ENCODE peak calls at places on chromosomes 7 and 10, in five cellular contexts. One of them, this sample, is unnamed.

GRCh38 chr10:94193466-94193924 is 169.2 kb downstream of the NOC3L start:
- DNase-seq in H9: no peak
- DNase-seq in IMR-90: peak
- DNase-seq in fibroblast of lung: peak
- DNase-seq in GM12878: no peak
- DNase-seq in this sample: no peak

GRCh38 chr7:137417464-137417863 is 73.9 kb upstream of the PTN start:
- DNase-seq in H9: no peak
- DNase-seq in IMR-90: no peak
- DNase-seq in fibroblast of lung: no peak
- DNase-seq in GM12878: no peak
- DNase-seq in this sample: no peak

GRCh38 chr10:69786791-69787190 is 14.9 kb upstream of the COL13A1 start:
- DNase-seq in H9: no peak
- DNase-seq in IMR-90: peak
- DNase-seq in fibroblast of lung: peak
- DNase-seq in GM12878: no peak
- DNase-seq in this sample: no peak

GRCh38 chr10:112904000-112904399 is 46.0 kb upstream of the TCF7L2 start:
- DNase-seq in H9: no peak
- DNase-seq in IMR-90: peak
- DNase-seq in fibroblast of lung: peak
- DNase-seq in GM12878: no peak
- DNase-seq in this sample: peak

GRCh38 chr10:122649903-122650302 is 49.7 kb downstream of the C10orf120 start:
- DNase-seq in H9: no peak
- DNase-seq in IMR-90: no peak
- DNase-seq in fibroblast of lung: no peak
- DNase-seq in GM12878: no peak
- DNase-seq in this sample: no peak

GRCh38 chr7:66169616-66170015 is 35.5 kb upstream of the TPST1 start:
- DNase-seq in H9: no peak
- DNase-seq in IMR-90: no peak
- DNase-seq in fibroblast of lung: peak
- DNase-seq in GM12878: no peak
- DNase-seq in this sample: no peak

GRCh38 chr7:151351967-151352366 is 10.4 kb downstream of the NUB1 start:
- DNase-seq in H9: no peak
- DNase-seq in IMR-90: no peak
- DNase-seq in fibroblast of lung: no peak
- DNase-seq in GM12878: no peak
- DNase-seq in this sample: no peak

GRCh38 chr10:3803295-3803883 is 18.4 kb upstream of the KLF6 start:
- DNase-seq in H9: no peak
- DNase-seq in IMR-90: peak
- DNase-seq in fibroblast of lung: peak
- DNase-seq in GM12878: no peak
- DNase-seq in this sample: no peak

GRCh38 chr7:2288986-2289611 is 25.1 kb downstream of the SNX8 start:
- DNase-seq in H9: no peak
- DNase-seq in IMR-90: no peak
- DNase-seq in fibroblast of lung: no peak
- DNase-seq in GM12878: no peak
- DNase-seq in this sample: no peak

GRCh38 chr10:87064651-87065050 is 30.0 kb downstream of the GLUD1 start:
- DNase-seq in H9: no peak
- DNase-seq in IMR-90: no peak
- DNase-seq in fibroblast of lung: no peak
- DNase-seq in GM12878: no peak
- DNase-seq in this sample: peak

GRCh38 chr7:21962677-21963076 is 17.0 kb upstream of the CDCA7L start:
- DNase-seq in H9: no peak
- DNase-seq in IMR-90: no peak
- DNase-seq in fibroblast of lung: no peak
- DNase-seq in GM12878: no peak
- DNase-seq in this sample: no peak

GRCh38 chr7:425794-426188 is 93.9 kb downstream of the PDGFA start:
- DNase-seq in H9: no peak
- DNase-seq in IMR-90: no peak
- DNase-seq in fibroblast of lung: no peak
- DNase-seq in GM12878: no peak
- DNase-seq in this sample: no peak

GRCh38 chr10:24193330-24193729 is 15.6 kb upstream of the KIAA1217 start:
- DNase-seq in H9: no peak
- DNase-seq in IMR-90: no peak
- DNase-seq in fibroblast of lung: no peak
- DNase-seq in GM12878: no peak
- DNase-seq in this sample: no peak

GRCh38 chr10:77633376-77633775 is 4.2 kb downstream of the KCNMA1 start:
- DNase-seq in H9: no peak
- DNase-seq in IMR-90: no peak
- DNase-seq in fibroblast of lung: no peak
- DNase-seq in GM12878: no peak
- DNase-seq in this sample: no peak

GRCh38 chr10:31055573-31056251 is 24.0 kb upstream of the ZNF438 start:
- DNase-seq in H9: no peak
- DNase-seq in IMR-90: no peak
- DNase-seq in fibroblast of lung: no peak
- DNase-seq in GM12878: no peak
- DNase-seq in this sample: no peak

GRCh38 chr7:2796358-2797352 is 47.5 kb downstream of the GNA12 start:
- DNase-seq in H9: no peak
- DNase-seq in IMR-90: peak
- DNase-seq in fibroblast of lung: peak
- DNase-seq in GM12878: no peak
- DNase-seq in this sample: peak

GRCh38 chr7:43577485-43577951 is 5.4 kb upstream of the STK17A start:
- DNase-seq in H9: peak
- DNase-seq in IMR-90: peak
- DNase-seq in fibroblast of lung: peak
- DNase-seq in GM12878: no peak
- DNase-seq in this sample: no peak

GRCh38 chr10:26378763-26379361 is 59.3 kb upstream of the APBB1IP start:
- DNase-seq in H9: no peak
- DNase-seq in IMR-90: no peak
- DNase-seq in fibroblast of lung: peak
- DNase-seq in GM12878: no peak
- DNase-seq in this sample: no peak

GRCh38 chr10:61975107-61975932 is 73.8 kb downstream of the ARID5B start:
- DNase-seq in H9: no peak
- DNase-seq in IMR-90: peak
- DNase-seq in fibroblast of lung: peak
- DNase-seq in GM12878: no peak
- DNase-seq in this sample: peak

GRCh38 chr10:84267503-84268126 is 22.8 kb downstream of the RGR start:
- DNase-seq in H9: peak
- DNase-seq in IMR-90: peak
- DNase-seq in fibroblast of lung: peak
- DNase-seq in GM12878: no peak
- DNase-seq in this sample: no peak

GRCh38 chr7:27897441-27897847 is 157.5 kb downstream of the TAX1BP1 start:
- DNase-seq in H9: no peak
- DNase-seq in IMR-90: no peak
- DNase-seq in fibroblast of lung: no peak
- DNase-seq in GM12878: no peak
- DNase-seq in this sample: no peak

GRCh38 chr10:34575882-34576281 is 239.2 kb downstream of the PARD3 start:
- DNase-seq in H9: no peak
- DNase-seq in IMR-90: peak
- DNase-seq in fibroblast of lung: peak
- DNase-seq in GM12878: no peak
- DNase-seq in this sample: peak

GRCh38 chr10:68184546-68184945 is 47.4 kb downstream of the ATOH7 start:
- DNase-seq in H9: peak
- DNase-seq in IMR-90: no peak
- DNase-seq in fibroblast of lung: no peak
- DNase-seq in GM12878: no peak
- DNase-seq in this sample: peak

GRCh38 chr7:79495544-79496272 is 42.2 kb upstream of the MAGI2 start:
- DNase-seq in H9: no peak
- DNase-seq in IMR-90: peak
- DNase-seq in fibroblast of lung: peak
- DNase-seq in GM12878: no peak
- DNase-seq in this sample: peak

GRCh38 chr7:132504071-132504470 is 72.2 kb downstream of the PLXNA4 start:
- DNase-seq in H9: no peak
- DNase-seq in IMR-90: no peak
- DNase-seq in fibroblast of lung: no peak
- DNase-seq in GM12878: no peak
- DNase-seq in this sample: no peak

GRCh38 chr10:124719213-124719851 is 24.8 kb downstream of the FAM53B start:
- DNase-seq in H9: no peak
- DNase-seq in IMR-90: peak
- DNase-seq in fibroblast of lung: peak
- DNase-seq in GM12878: peak
- DNase-seq in this sample: peak
- H2AFZ ChIP-seq in H9: no peak
- H2AFZ ChIP-seq in IMR-90: no peak
- H2AFZ ChIP-seq in fibroblast of lung: no peak
- H2AFZ ChIP-seq in GM12878: no peak
- H2AFZ ChIP-seq in this sample: no peak

GRCh38 chr7:135822396-135822795 is 73.8 kb upstream of the FAM180A start:
- DNase-seq in H9: no peak
- DNase-seq in IMR-90: no peak
- DNase-seq in fibroblast of lung: no peak
- DNase-seq in GM12878: no peak
- DNase-seq in this sample: no peak

GRCh38 chr7:135812151-135812550 is 63.5 kb upstream of the FAM180A start:
- DNase-seq in H9: no peak
- DNase-seq in IMR-90: no peak
- DNase-seq in fibroblast of lung: no peak
- DNase-seq in GM12878: no peak
- DNase-seq in this sample: no peak

GRCh38 chr7:135817576-135817975 is 69.0 kb upstream of the FAM180A start:
- DNase-seq in H9: no peak
- DNase-seq in IMR-90: no peak
- DNase-seq in fibroblast of lung: no peak
- DNase-seq in GM12878: no peak
- DNase-seq in this sample: no peak
- H2AFZ ChIP-seq in H9: no peak
- H2AFZ ChIP-seq in IMR-90: no peak
- H2AFZ ChIP-seq in fibroblast of lung: no peak
- H2AFZ ChIP-seq in GM12878: no peak
- H2AFZ ChIP-seq in this sample: peak

DNA sequence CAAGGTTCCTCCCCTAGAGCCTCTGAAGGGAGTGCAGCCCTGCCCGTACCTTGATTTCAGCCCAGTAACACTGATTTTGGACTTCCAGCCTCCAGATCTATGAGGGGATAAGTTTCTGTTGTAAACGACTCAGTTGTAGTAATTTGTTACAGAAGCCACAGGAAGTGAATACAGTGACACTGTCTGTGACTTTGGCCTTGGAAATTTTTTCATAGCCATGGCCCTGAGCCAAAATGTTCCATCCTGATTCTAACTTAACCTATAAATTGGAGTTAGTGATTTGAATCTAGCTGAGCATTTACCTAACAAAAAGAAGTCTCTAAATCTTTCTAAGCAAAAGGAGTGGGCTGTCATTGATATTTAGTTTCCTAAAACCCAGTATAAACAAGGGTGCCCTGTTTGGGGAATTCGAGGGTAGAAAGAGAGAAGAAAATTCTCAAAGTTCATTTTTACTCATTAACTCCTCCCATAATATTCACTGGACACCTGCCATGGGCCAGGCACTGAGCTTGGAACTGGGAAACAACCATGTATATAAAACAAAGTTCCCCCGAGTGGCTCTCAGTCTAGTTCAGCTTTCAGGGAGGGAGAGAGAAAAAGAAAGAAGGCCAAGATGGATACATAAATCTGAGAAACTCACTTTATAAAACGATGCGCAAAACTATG is 162.3 kb downstream of the SKIDA1 start:
- DNase-seq in H9: no peak
- DNase-seq in IMR-90: no peak
- DNase-seq in fibroblast of lung: no peak
- DNase-seq in GM12878: no peak
- DNase-seq in this sample: no peak
- H2AFZ ChIP-seq in H9: no peak
- H2AFZ ChIP-seq in IMR-90: peak
- H2AFZ ChIP-seq in fibroblast of lung: no peak
- H2AFZ ChIP-seq in GM12878: no peak
- H2AFZ ChIP-seq in this sample: no peak

DNA sequence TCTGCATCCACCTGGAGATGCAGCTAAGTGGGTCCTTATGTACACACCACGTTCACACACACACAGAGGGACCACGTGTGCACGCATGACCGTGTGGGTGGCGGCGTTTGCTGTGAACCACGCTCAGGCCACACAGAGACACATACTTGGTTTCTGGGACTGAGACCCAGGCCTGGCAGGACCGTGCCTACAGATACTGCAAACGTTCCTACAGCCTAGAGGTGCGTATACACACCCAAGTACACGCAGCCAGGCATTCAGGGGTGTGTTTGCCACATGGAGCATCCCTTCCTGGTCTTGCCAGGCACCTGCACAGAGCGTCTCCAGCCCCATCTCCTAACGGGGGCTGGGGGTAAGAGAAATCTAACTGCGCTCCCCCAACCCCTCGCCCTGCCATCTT is 49.0 kb upstream of the GTF2IRD1 start:
- DNase-seq in H9: no peak
- DNase-seq in IMR-90: no peak
- DNase-seq in fibroblast of lung: no peak
- DNase-seq in GM12878: no peak
- DNase-seq in this sample: peak
- H2AFZ ChIP-seq in H9: no peak
- H2AFZ ChIP-seq in IMR-90: no peak
- H2AFZ ChIP-seq in fibroblast of lung: no peak
- H2AFZ ChIP-seq in GM12878: no peak
- H2AFZ ChIP-seq in this sample: no peak

GRCh38 chr10:111595173-111595572 is 518.3 kb downstream of the ADRA2A start:
- DNase-seq in H9: no peak
- DNase-seq in IMR-90: no peak
- DNase-seq in fibroblast of lung: no peak
- DNase-seq in GM12878: no peak
- DNase-seq in this sample: no peak
- H2AFZ ChIP-seq in H9: no peak
- H2AFZ ChIP-seq in IMR-90: no peak
- H2AFZ ChIP-seq in fibroblast of lung: no peak
- H2AFZ ChIP-seq in GM12878: no peak
- H2AFZ ChIP-seq in this sample: no peak

DNA sequence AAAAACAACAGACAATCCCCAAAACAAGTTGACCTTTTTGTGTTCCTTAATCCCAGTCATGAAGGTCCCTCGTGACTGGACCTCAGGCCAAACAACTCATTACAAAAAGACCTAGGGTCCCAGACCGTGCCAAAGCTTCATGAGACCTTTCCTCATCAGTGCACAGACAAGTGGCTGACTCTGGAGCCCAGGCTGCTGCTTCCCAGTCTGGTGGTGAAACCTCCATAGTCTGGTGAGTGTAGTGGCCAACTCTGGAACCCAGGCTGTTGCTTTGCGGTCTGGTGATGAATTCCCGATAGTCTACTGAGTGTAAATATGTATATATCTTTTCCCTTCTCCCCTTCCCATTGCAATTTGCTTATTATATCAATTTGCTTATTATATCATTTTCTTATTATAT is 22.1 kb upstream of the SLC18A3 start:
- DNase-seq in H9: no peak
- DNase-seq in IMR-90: no peak
- DNase-seq in fibroblast of lung: no peak
- DNase-seq in GM12878: no peak
- DNase-seq in this sample: no peak
- H2AFZ ChIP-seq in H9: no peak
- H2AFZ ChIP-seq in IMR-90: no peak
- H2AFZ ChIP-seq in fibroblast of lung: no peak
- H2AFZ ChIP-seq in GM12878: no peak
- H2AFZ ChIP-seq in this sample: no peak

This sample was measured in osteoblast.